ENCODE peak calls at places on chromosomes 13 and 19, in seven cellular contexts. E is RWPE1, P is ascending aorta, V is LHCN-M2, K is MM.1S, N is thyroid gland, T is NCI-H2081. I is an unnamed sample.

GRCh38 chr19:4456843-4457653 is 546 bp downstream of the UBXN6 start:
- DNase-seq in E (peak), P (no peak), V (peak), K (no peak), N (peak), T (no peak), I (peak)

GRCh38 chr13:77810891-77811290 is 107.7 kb downstream of the EDNRB start:
- DNase-seq in E (no peak), P (no peak), V (no peak), K (no peak), N (no peak), T (no peak), I (no peak)

GRCh38 chr13:74620711-74621110 is 486.5 kb upstream of the KLF12 start:
- DNase-seq in E (no peak), P (no peak), V (no peak), K (no peak), N (no peak), T (no peak), I (no peak)

GRCh38 chr13:105445793-105446192 is 1089.7 kb downstream of the EFNB2 start:
- DNase-seq in E (no peak), P (no peak), V (no peak), K (no peak), N (no peak), T (no peak), I (no peak)

GRCh38 chr19:4057913-4058695 is 8.6 kb downstream of the ZBTB7A start:
- DNase-seq in E (peak), P (peak), V (peak), K (no peak), N (peak), T (no peak), I (no peak)

GRCh38 chr19:51501594-51502263 is at the start of gene SIGLEC12:
- DNase-seq in E (no peak), P (peak), V (no peak), K (no peak), N (no peak), T (no peak), I (no peak)

GRCh38 chr13:38872693-38873092 is 117.9 kb downstream of the STOML3 start:
- DNase-seq in E (no peak), P (no peak), V (peak), K (peak), N (peak), T (peak), I (peak)

GRCh38 chr13:33799950-33800592 is 17.9 kb upstream of the RFC3 start:
- DNase-seq in E (peak), P (no peak), V (peak), K (no peak), N (no peak), T (peak), I (no peak)

GRCh38 chr13:52447354-52447753 is 3.1 kb downstream of the VPS36 start:
- DNase-seq in E (no peak), P (no peak), V (peak), K (no peak), N (no peak), T (no peak), I (no peak)

GRCh38 chr13:38415233-38415632 is 65.6 kb downstream of the UFM1 start:
- DNase-seq in E (no peak), P (no peak), V (peak), K (peak), N (no peak), T (no peak), I (no peak)

GRCh38 chr19:18274776-18275356 is 614 bp upstream of the IQCN start:
- DNase-seq in E (peak), P (peak), V (peak), K (no peak), N (peak), T (no peak), I (no peak)

GRCh38 chr19:48424694-48425219 is 21.0 kb upstream of the GRWD1 start:
- DNase-seq in E (peak), P (no peak), V (peak), K (no peak), N (no peak), T (no peak), I (no peak)

GRCh38 chr13:35621989-35622388 is 145.5 kb upstream of the MAB21L1 start:
- DNase-seq in E (no peak), P (no peak), V (peak), K (no peak), N (no peak), T (no peak), I (no peak)

GRCh38 chr19:18107235-18108083 is 9.9 kb downstream of the MAST3 start:
- DNase-seq in E (no peak), P (no peak), V (no peak), K (no peak), N (no peak), T (no peak), I (no peak)